ENCODE peak calls at places on chromosomes 4 and X, in four cellular contexts. One of them, this sample, is unnamed.

GRCh38 chr4:186557061-186557460 is 1.7 kb upstream of the MTNR1A start:
- DNase-seq in HepG2: no peak
- DNase-seq in SK-N-SH: no peak
- DNase-seq in K562: no peak
- DNase-seq in this sample: no peak

GRCh38 chrX:100648601-100649417 is 4.8 kb downstream of the SRPX2 start:
- DNase-seq in HepG2: peak
- DNase-seq in SK-N-SH: no peak
- DNase-seq in K562: no peak
- DNase-seq in this sample: no peak

GRCh38 chr4:76830612-76831474 is 67.1 kb downstream of the SOWAHB start:
- DNase-seq in HepG2: peak
- DNase-seq in SK-N-SH: no peak
- DNase-seq in K562: no peak
- DNase-seq in this sample: peak

GRCh38 chrX:22674947-22675346 is 324.8 kb upstream of the DDX53 start:
- DNase-seq in HepG2: no peak
- DNase-seq in SK-N-SH: no peak
- DNase-seq in K562: no peak
- DNase-seq in this sample: no peak

GRCh38 chr4:81913427-81913878 is 441.7 kb upstream of the RASGEF1B start:
- DNase-seq in HepG2: peak
- DNase-seq in SK-N-SH: peak
- DNase-seq in K562: peak
- DNase-seq in this sample: peak

GRCh38 chr4:93788712-93789111 is 39.8 kb upstream of the ATOH1 start:
- DNase-seq in HepG2: peak
- DNase-seq in SK-N-SH: peak
- DNase-seq in K562: peak
- DNase-seq in this sample: no peak

GRCh38 chr4:4735870-4736269 is 123.6 kb upstream of the MSX1 start:
- DNase-seq in HepG2: no peak
- DNase-seq in SK-N-SH: no peak
- DNase-seq in K562: no peak
- DNase-seq in this sample: no peak

GRCh38 chrX:413322-414201 is 26.9 kb upstream of the PPP2R3B start:
- DNase-seq in HepG2: no peak
- DNase-seq in SK-N-SH: no peak
- DNase-seq in K562: no peak
- DNase-seq in this sample: peak

GRCh38 chr4:41880840-41881831 is 54.1 kb upstream of the TMEM33 start:
- DNase-seq in HepG2: no peak
- DNase-seq in SK-N-SH: peak
- DNase-seq in K562: no peak
- DNase-seq in this sample: no peak

GRCh38 chr4:142278663-142279062 is 567.4 kb downstream of the INPP4B start:
- DNase-seq in HepG2: no peak
- DNase-seq in SK-N-SH: no peak
- DNase-seq in K562: no peak
- DNase-seq in this sample: no peak

GRCh38 chr4:169933531-169933930 is 92.7 kb downstream of the MFAP3L start:
- DNase-seq in HepG2: no peak
- DNase-seq in SK-N-SH: no peak
- DNase-seq in K562: no peak
- DNase-seq in this sample: no peak

GRCh38 chr4:17958185-17958584 is 63.4 kb downstream of the LCORL start:
- DNase-seq in HepG2: no peak
- DNase-seq in SK-N-SH: no peak
- DNase-seq in K562: no peak
- DNase-seq in this sample: no peak

GRCh38 chrX:111445485-111445884 is 33.5 kb upstream of the DCX start:
- DNase-seq in HepG2: peak
- DNase-seq in SK-N-SH: peak
- DNase-seq in K562: peak
- DNase-seq in this sample: no peak

GRCh38 chrX:13759152-13759718 is 24.7 kb downstream of the OFD1 start:
- DNase-seq in HepG2: no peak
- DNase-seq in SK-N-SH: no peak
- DNase-seq in K562: no peak
- DNase-seq in this sample: no peak

GRCh38 chr4:105815701-105816100 is 79.6 kb upstream of the NPNT start:
- DNase-seq in HepG2: no peak
- DNase-seq in SK-N-SH: no peak
- DNase-seq in K562: no peak
- DNase-seq in this sample: no peak

GRCh38 chr4:110418641-110419040 is 57.3 kb upstream of the ENPEP start:
- DNase-seq in HepG2: no peak
- DNase-seq in SK-N-SH: no peak
- DNase-seq in K562: peak
- DNase-seq in this sample: peak

GRCh38 chrX:45986971-45987370 is 558.2 kb downstream of the ZNF674 start:
- DNase-seq in HepG2: no peak
- DNase-seq in SK-N-SH: no peak
- DNase-seq in K562: no peak
- DNase-seq in this sample: no peak

GRCh38 chr4:136713140-136713539 is 819.2 kb downstream of the PCDH18 start:
- DNase-seq in HepG2: no peak
- DNase-seq in SK-N-SH: no peak
- DNase-seq in K562: no peak
- DNase-seq in this sample: no peak

GRCh38 chrX:36986231-36986630 is 21.9 kb upstream of the FAM47C start:
- DNase-seq in HepG2: no peak
- DNase-seq in SK-N-SH: peak
- DNase-seq in K562: no peak
- DNase-seq in this sample: no peak

GRCh38 chr4:73189274-73189810 is 69.3 kb downstream of the ANKRD17 start:
- DNase-seq in HepG2: no peak
- DNase-seq in SK-N-SH: no peak
- DNase-seq in K562: no peak
- DNase-seq in this sample: no peak

GRCh38 chrX:49257074-49257790 is 7.3 kb downstream of the FOXP3 start:
- DNase-seq in HepG2: no peak
- DNase-seq in SK-N-SH: no peak
- DNase-seq in K562: no peak
- DNase-seq in this sample: no peak

GRCh38 chr4:147571021-147571770 is 46.0 kb upstream of the TMEM184C start:
- DNase-seq in HepG2: no peak
- DNase-seq in SK-N-SH: no peak
- DNase-seq in K562: no peak
- DNase-seq in this sample: no peak

GRCh38 chr4:175435437-175435836 is 376.6 kb downstream of the GPM6A start:
- DNase-seq in HepG2: no peak
- DNase-seq in SK-N-SH: peak
- DNase-seq in K562: no peak
- DNase-seq in this sample: no peak

GRCh38 chrX:12245650-12246645 is 107.7 kb downstream of the FRMPD4 start:
- DNase-seq in HepG2: no peak
- DNase-seq in SK-N-SH: no peak
- DNase-seq in K562: no peak
- DNase-seq in this sample: no peak

GRCh38 chr4:78032446-78032845 is 24.7 kb upstream of the FRAS1 start:
- DNase-seq in HepG2: no peak
- DNase-seq in SK-N-SH: peak
- DNase-seq in K562: no peak
- DNase-seq in this sample: no peak

GRCh38 chr4:37837446-37837845 is 11.0 kb downstream of the PGM2 start:
- DNase-seq in HepG2: no peak
- DNase-seq in SK-N-SH: no peak
- DNase-seq in K562: no peak
- DNase-seq in this sample: no peak

GRCh38 chr4:37836256-37836655 is 9.8 kb downstream of the PGM2 start:
- DNase-seq in HepG2: no peak
- DNase-seq in SK-N-SH: no peak
- DNase-seq in K562: no peak
- DNase-seq in this sample: no peak

GRCh38 chr4:37835031-37835430 is 8.5 kb downstream of the PGM2 start:
- DNase-seq in HepG2: no peak
- DNase-seq in SK-N-SH: no peak
- DNase-seq in K562: no peak
- DNase-seq in this sample: no peak

GRCh38 chr4:37835806-37836205 is 9.3 kb downstream of the PGM2 start:
- DNase-seq in HepG2: no peak
- DNase-seq in SK-N-SH: no peak
- DNase-seq in K562: no peak
- DNase-seq in this sample: no peak

DNA sequence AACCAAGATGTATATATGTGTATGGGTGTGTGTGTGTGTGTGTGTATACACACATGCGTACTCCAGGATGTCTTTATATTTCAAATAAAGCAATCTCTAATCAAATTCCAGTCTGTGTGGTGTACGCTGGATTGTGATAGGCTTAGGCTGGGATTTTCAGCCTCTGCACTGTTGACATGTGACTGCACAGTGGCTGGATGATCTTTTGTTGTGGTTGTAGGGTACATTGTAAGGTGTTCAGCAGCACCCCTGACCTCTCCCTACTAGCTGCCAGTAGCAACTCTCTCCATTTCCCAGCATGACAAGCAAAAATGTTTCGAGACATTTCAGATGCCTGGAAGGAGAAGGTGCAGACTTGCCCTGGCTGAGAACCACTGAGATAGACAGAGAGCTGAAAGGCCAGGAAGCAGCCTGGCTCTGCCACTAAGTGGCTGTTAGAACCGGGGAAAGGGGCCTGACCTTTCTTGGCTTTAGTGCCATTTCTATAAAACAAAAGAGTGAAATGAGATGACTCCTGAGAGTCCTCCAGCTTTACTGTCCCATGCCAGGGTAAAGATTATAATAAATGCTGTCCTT is 10.4 kb downstream of the PGM2 start:
- DNase-seq in HepG2: no peak
- DNase-seq in SK-N-SH: no peak
- DNase-seq in K562: no peak
- DNase-seq in this sample: no peak
- H3K4me2 ChIP-seq in HepG2: no peak
- H3K4me2 ChIP-seq in SK-N-SH: peak
- H3K4me2 ChIP-seq in K562: no peak
- H3K4me2 ChIP-seq in this sample: no peak

GRCh38 chrX:130165181-130165702 is 399 bp downstream of the AIFM1 start:
- DNase-seq in HepG2: peak
- DNase-seq in SK-N-SH: peak
- DNase-seq in K562: no peak
- DNase-seq in this sample: no peak
- TF ChIP-seq TAF1 in HepG2: no peak
- TF ChIP-seq TAF1 in SK-N-SH: no peak
- TF ChIP-seq TAF1 in K562: no peak
- TF ChIP-seq TAF1 in this sample: no peak

GRCh38 chr4:89303177-89303576 is 4.4 kb downstream of the GPRIN3 start:
- DNase-seq in HepG2: no peak
- DNase-seq in SK-N-SH: no peak
- DNase-seq in K562: no peak
- DNase-seq in this sample: no peak

GRCh38 chr4:89306486-89307184 is 965 bp downstream of the GPRIN3 start:
- DNase-seq in HepG2: no peak
- DNase-seq in SK-N-SH: no peak
- DNase-seq in K562: no peak
- DNase-seq in this sample: no peak

GRCh38 chr4:89303989-89304388 is 3.6 kb downstream of the GPRIN3 start:
- DNase-seq in HepG2: no peak
- DNase-seq in SK-N-SH: no peak
- DNase-seq in K562: no peak
- DNase-seq in this sample: no peak

GRCh38 chr4:89305712-89306437 is 1.7 kb downstream of the GPRIN3 start:
- DNase-seq in HepG2: no peak
- DNase-seq in SK-N-SH: no peak
- DNase-seq in K562: no peak
- DNase-seq in this sample: no peak

GRCh38 chr4:89305028-89305427 is 2.6 kb downstream of the GPRIN3 start:
- DNase-seq in HepG2: no peak
- DNase-seq in SK-N-SH: no peak
- DNase-seq in K562: no peak
- DNase-seq in this sample: no peak
- H3K4me2 ChIP-seq in HepG2: no peak
- H3K4me2 ChIP-seq in SK-N-SH: no peak
- H3K4me2 ChIP-seq in K562: no peak
- H3K4me2 ChIP-seq in this sample: no peak

GRCh38 chrX:134908235-134908834 is 82.5 kb upstream of the SMIM10 start:
- DNase-seq in HepG2: no peak
- DNase-seq in SK-N-SH: peak
- DNase-seq in K562: peak
- DNase-seq in this sample: no peak
- TF ChIP-seq TAF1 in HepG2: no peak
- TF ChIP-seq TAF1 in SK-N-SH: no peak
- TF ChIP-seq TAF1 in K562: no peak
- TF ChIP-seq TAF1 in this sample: no peak

DNA sequence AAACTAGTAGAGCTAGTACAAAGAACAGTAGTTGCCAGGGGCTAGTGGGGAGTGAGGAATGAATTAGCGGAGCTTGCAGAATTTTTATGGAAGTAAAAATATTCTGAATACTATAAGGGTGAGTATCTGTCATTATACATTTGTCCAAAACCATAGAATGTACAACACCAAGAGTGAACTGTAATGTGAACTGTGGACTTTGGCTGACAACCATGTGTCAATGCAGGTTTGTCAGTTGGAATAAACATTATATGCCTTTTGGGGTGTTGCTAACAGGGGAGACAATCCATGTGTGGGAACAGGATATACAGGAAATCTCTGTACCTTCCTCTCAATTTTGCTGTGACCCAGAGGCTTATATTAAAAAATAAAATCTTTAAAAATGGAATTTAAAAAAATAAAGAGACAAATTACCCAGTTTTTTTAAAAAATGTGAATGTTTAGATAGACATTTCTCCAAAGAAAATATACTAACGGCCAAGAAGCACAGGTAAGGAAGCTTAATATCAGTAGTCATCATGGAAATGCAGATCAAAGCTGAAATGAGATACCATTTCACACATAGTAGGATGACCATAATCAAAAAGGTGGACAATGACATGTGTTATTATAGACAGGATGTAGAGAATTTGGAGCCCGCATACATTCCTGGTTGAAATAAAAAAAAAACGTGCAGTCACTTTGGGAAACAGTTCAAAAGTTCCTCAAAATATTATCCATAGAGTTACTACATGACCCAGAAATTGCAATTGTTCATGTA is 899.8 kb downstream of the RAB28 start:
- DNase-seq in HepG2: no peak
- DNase-seq in SK-N-SH: no peak
- DNase-seq in K562: no peak
- DNase-seq in this sample: no peak
- H3K4me2 ChIP-seq in HepG2: no peak
- H3K4me2 ChIP-seq in SK-N-SH: no peak
- H3K4me2 ChIP-seq in K562: no peak
- H3K4me2 ChIP-seq in this sample: no peak